ENCODE peak calls at places on chromosome 9, in five cellular contexts. One of them, this sample, is unnamed. For H3K9me3, the result is how much of the 10 kb centered on the place peaks cover.

GRCh38 chr9:469672-470040 is 255.0 kb downstream of the DOCK8 start:
- DNase-seq in IMR-90: no peak
- DNase-seq in tibial artery: no peak
- DNase-seq in A549: no peak
- DNase-seq in H9: peak
- DNase-seq in this sample: no peak

GRCh38 chr9:4117835-4118610 is 181.8 kb downstream of the GLIS3 start:
- DNase-seq in H9: peak
- DNase-seq in tibial artery: no peak
- DNase-seq in IMR-90: no peak
- DNase-seq in A549: peak
- DNase-seq in this sample: no peak

GRCh38 chr9:124477211-124478013 is 27.2 kb downstream of the ADGRD2 start:
- DNase-seq in H9: peak
- DNase-seq in tibial artery: no peak
- DNase-seq in IMR-90: no peak
- DNase-seq in A549: peak
- DNase-seq in this sample: no peak

GRCh38 chr9:16616686-16617085 is 253.8 kb downstream of the BNC2 start:
- DNase-seq in IMR-90: no peak
- DNase-seq in H9: no peak
- DNase-seq in A549: no peak
- DNase-seq in tibial artery: no peak
- DNase-seq in this sample: no peak

GRCh38 chr9:128123451-128124080 is 4.0 kb downstream of the PTGES2 start:
- DNase-seq in A549: no peak
- DNase-seq in H9: no peak
- DNase-seq in IMR-90: no peak
- DNase-seq in tibial artery: no peak
- DNase-seq in this sample: no peak

GRCh38 chr9:108816037-108816436 is 39.7 kb downstream of the ACTL7B start:
- DNase-seq in tibial artery: no peak
- DNase-seq in IMR-90: no peak
- DNase-seq in H9: no peak
- DNase-seq in A549: no peak
- DNase-seq in this sample: no peak

GRCh38 chr9:125341566-125341965 is 79.9 kb downstream of the GAPVD1 start:
- DNase-seq in IMR-90: no peak
- DNase-seq in H9: no peak
- DNase-seq in tibial artery: no peak
- DNase-seq in A549: no peak
- DNase-seq in this sample: no peak

GRCh38 chr9:117276444-117276843 is 138.4 kb downstream of the ASTN2 start:
- DNase-seq in tibial artery: no peak
- DNase-seq in H9: no peak
- DNase-seq in IMR-90: no peak
- DNase-seq in A549: no peak
- DNase-seq in this sample: no peak

DNA sequence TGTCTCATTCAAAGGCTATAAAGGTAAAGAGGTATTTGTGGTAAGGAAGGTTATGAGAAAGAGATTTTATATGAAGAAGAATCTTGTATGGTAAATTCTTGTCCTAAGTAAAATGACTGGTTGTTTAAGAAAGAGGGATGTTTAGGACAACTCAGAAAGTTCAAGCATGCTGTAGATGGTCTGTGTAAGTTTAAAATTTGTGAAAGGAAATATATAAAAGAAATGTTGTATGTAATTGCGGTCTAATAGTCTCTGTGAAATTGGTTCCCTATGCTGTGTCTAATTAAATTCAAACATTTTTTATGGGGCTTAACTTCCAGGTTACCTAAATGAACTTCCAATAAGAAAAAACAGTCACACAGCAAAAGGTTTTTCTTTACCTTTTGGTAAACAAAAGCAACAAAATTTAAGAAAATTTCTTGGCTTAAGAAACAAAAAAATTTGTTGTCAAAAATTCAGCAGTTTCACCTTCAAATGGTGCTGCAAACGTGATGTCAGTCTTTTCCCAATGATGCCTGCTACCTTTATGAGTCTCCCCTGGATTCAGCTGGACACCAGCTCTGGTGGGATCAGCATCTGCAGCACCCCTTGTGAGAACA is 83.0 kb upstream of the FCN1 start:
- DNase-seq in tibial artery: no peak
- DNase-seq in A549: peak
- DNase-seq in IMR-90: no peak
- DNase-seq in H9: no peak
- DNase-seq in this sample: no peak
- H3K9me3 ChIP-seq in tibial artery: under half
- H3K9me3 ChIP-seq in A549: half or more
- H3K9me3 ChIP-seq in IMR-90: under half
- H3K9me3 ChIP-seq in H9: under half
- H3K9me3 ChIP-seq in this sample: under half

GRCh38 chr9:93645921-93646639 is 69.7 kb downstream of the PHF2 start:
- DNase-seq in IMR-90: no peak
- DNase-seq in tibial artery: peak
- DNase-seq in H9: no peak
- DNase-seq in A549: no peak
- DNase-seq in this sample: no peak
- H3K27ac ChIP-seq in IMR-90: no peak
- H3K27ac ChIP-seq in tibial artery: no peak
- H3K27ac ChIP-seq in H9: no peak
- H3K27ac ChIP-seq in A549: no peak
- H3K27ac ChIP-seq in this sample: no peak

DNA sequence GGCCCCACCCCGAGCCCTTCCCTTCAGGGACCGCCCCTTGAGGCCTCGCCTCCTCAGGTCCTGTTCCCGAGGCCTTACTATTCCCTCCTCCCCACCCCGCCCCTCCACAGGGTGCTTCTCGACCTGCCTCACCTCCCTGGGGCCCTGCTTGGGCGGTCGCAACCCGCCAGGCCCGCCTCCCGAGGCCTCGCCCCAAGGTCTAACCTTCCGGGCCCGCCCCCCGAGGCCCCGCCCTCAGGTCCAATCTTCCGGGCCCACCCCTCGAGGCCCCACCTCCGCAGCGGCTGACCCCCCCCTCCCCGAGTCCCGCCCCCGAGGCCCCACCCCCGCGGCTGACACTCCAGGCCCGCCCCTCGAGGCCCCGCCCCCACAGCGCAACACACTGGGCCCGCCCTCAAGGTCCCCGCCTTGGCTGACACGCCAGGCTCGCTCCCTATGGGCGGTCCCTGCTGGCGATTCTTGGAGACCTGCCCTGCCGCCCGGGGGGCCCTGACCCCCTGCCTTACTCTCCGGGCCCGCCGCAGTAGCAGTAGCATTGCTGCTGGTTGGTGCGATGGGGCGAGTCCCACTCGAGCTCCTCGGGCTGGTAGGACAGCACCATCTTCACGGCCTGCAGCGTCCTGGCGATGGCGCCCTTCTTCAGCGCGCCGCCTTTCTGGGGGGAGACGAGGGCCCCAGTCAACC is 8.2 kb downstream of the PHF19 start:
- DNase-seq in H9: peak
- DNase-seq in A549: peak
- DNase-seq in tibial artery: peak
- DNase-seq in IMR-90: peak
- DNase-seq in this sample: peak
- TF ChIP-seq CTCF in H9: peak
- TF ChIP-seq CTCF in A549: peak
- TF ChIP-seq CTCF in tibial artery: peak
- TF ChIP-seq CTCF in IMR-90: peak
- TF ChIP-seq CTCF in this sample: peak

GRCh38 chr9:5651246-5651645 is 22.3 kb downstream of the RIC1 start:
- DNase-seq in H9: no peak
- DNase-seq in IMR-90: no peak
- DNase-seq in tibial artery: no peak
- DNase-seq in A549: no peak
- DNase-seq in this sample: no peak
- H3K9me3 ChIP-seq in H9: under half
- H3K9me3 ChIP-seq in IMR-90: under half
- H3K9me3 ChIP-seq in tibial artery: under half
- H3K9me3 ChIP-seq in A549: under half
- H3K9me3 ChIP-seq in this sample: under half

This sample was measured in AG04450.